ENCODE peak calls at places on chromosome 22, in ten cellular contexts. O is GM13977; U is caudate nucleus; D is ACHN; G is non-pigmented ciliary epithelial cell; A is NCI-H510A treated with DMSO at 0.1 percent for 48 hours; X is germinal center; H is mucosa of gallbladder; Z is heart left ventricle; W is stimulated activated CD8-positive, alpha-beta memory T cell treated with anti-CD3 and anti-CD28 coated beads, Interleukin-4, amount 100 ng/mL, for 48 hours. C is an unnamed sample.

GRCh38 chr22:25702046-25702445 is 39.9 kb upstream of the MYO18B start:
- DNase-seq in O (peak; percentile 42), U (no peak), D (peak; percentile 22), G (no peak), A (peak; percentile 11), X (peak; percentile 29), H (no peak), Z (no peak), W (no peak), C (peak; percentile 31)

GRCh38 chr22:41009222-41009948 is 58.2 kb downstream of the RBX1 start:
- DNase-seq in O (no peak), U (no peak), D (no peak), G (no peak), A (no peak), X (no peak), H (no peak), Z (no peak), W (no peak), C (no peak)

GRCh38 chr22:49926916-49927315 is 8.5 kb downstream of the CRELD2 start:
- DNase-seq in O (no peak), U (no peak), D (no peak), G (no peak), A (no peak), X (no peak), H (no peak), Z (no peak), W (no peak), C (no peak)

GRCh38 chr22:41256898-41257260 is 16.1 kb upstream of the CHADL start:
- DNase-seq in O (no peak), U (no peak), D (no peak), G (peak; percentile 20), A (no peak), X (no peak), H (no peak), Z (no peak), W (no peak), C (no peak)

GRCh38 chr22:49582171-49582570 is 245.5 kb downstream of the BRD1 start:
- DNase-seq in O (no peak), U (peak; percentile 29), D (no peak), G (no peak), A (no peak), X (no peak), H (no peak), Z (no peak), W (peak; percentile 0), C (no peak)

GRCh38 chr22:45953178-45953577 is 23.8 kb downstream of the WNT7B start:
- DNase-seq in O (no peak), U (no peak), D (no peak), G (no peak), A (no peak), X (no peak), H (no peak), Z (no peak), W (no peak), C (no peak)

GRCh38 chr22:41354979-41355378 is 26.8 kb upstream of the TEF start:
- DNase-seq in O (no peak), U (no peak), D (no peak), G (no peak), A (no peak), X (no peak), H (no peak), Z (no peak), W (no peak), C (no peak)

GRCh38 chr22:21921729-21922128 is 30.9 kb downstream of the PPM1F start:
- DNase-seq in O (no peak), U (no peak), D (no peak), G (no peak), A (no peak), X (no peak), H (no peak), Z (no peak), W (no peak), C (no peak)

GRCh38 chr22:46576556-46577351 is 39.3 kb upstream of the CELSR1 start:
- DNase-seq in O (peak; percentile 94), U (no peak), D (peak; percentile 48), G (no peak), A (no peak), X (peak; percentile 86), H (no peak), Z (peak; percentile 75), W (peak; percentile 68), C (peak; percentile 89)

C was measured in GM10248.